ENCODE peak calls at places on chromosome 16, in ten cellular contexts. F, W, E, D, N, R, B, Y, K and I are unnamed samples.

GRCh38 chr16:642189-643049 is 791 bp downstream of the MCRIP2 start:
- DNase-seq in N (no peak), Y (peak), K (no peak), D (no peak), R (no peak), F (peak), W (no peak), E (peak), B (peak), I (no peak)

GRCh38 chr16:16096161-16096857 is 127.0 kb downstream of the ABCC6 start:
- DNase-seq in Y (no peak), F (peak), B (peak), D (peak), N (peak), K (peak), R (peak), W (peak), E (no peak), I (peak)

GRCh38 chr16:81600275-81600674 is 155.7 kb downstream of the CMIP start:
- DNase-seq in W (peak), Y (no peak), E (no peak), F (peak), N (no peak), R (peak), D (peak), B (no peak), K (peak), I (peak)

GRCh38 chr16:53052519-53053501 is at the start of gene CHD9NB:
- DNase-seq in F (peak), K (peak), Y (no peak), E (peak), D (peak), B (no peak), N (peak), R (peak), W (peak), I (peak)

GRCh38 chr16:85553436-85554113 is 59.5 kb upstream of the GSE1 start:
- DNase-seq in W (peak), D (peak), Y (peak), F (peak), E (peak), R (peak), B (peak), K (peak), N (no peak), I (peak)

GRCh38 chr16:50736448-50736847 is 5.4 kb upstream of the CYLD start:
- DNase-seq in B (no peak), E (no peak), K (no peak), F (no peak), R (no peak), N (no peak), W (no peak), Y (peak), D (no peak), I (no peak)

GRCh38 chr16:19219836-19220235 is 51.8 kb downstream of the SYT17 start:
- DNase-seq in Y (no peak), D (no peak), N (no peak), E (no peak), R (no peak), F (no peak), B (no peak), W (no peak), K (no peak), I (peak)

GRCh38 chr16:3953728-3954410 is 73.4 kb upstream of the CREBBP start:
- DNase-seq in D (no peak), E (no peak), K (no peak), F (no peak), W (no peak), R (no peak), N (no peak), Y (peak), B (no peak), I (no peak)

GRCh38 chr16:59593256-59593655 is 859.1 kb upstream of the GOT2 start:
- DNase-seq in R (peak), Y (no peak), B (no peak), D (peak), F (peak), K (peak), W (peak), N (peak), E (no peak), I (peak)

GRCh38 chr16:25868041-25868600 is 176.4 kb downstream of the HS3ST4 start:
- DNase-seq in E (no peak), F (no peak), Y (no peak), K (no peak), W (no peak), D (no peak), R (no peak), N (no peak), B (no peak), I (no peak)

GRCh38 chr16:27382187-27382855 is 19.7 kb upstream of the IL21R start:
- DNase-seq in F (no peak), D (no peak), E (no peak), Y (no peak), K (no peak), W (no peak), R (no peak), N (no peak), B (no peak), I (no peak)

GRCh38 chr16:20074089-20074956 is 633 bp upstream of the GPR139 start:
- DNase-seq in N (no peak), F (no peak), W (no peak), R (no peak), Y (no peak), B (peak), E (no peak), D (no peak), K (no peak), I (no peak)

GRCh38 chr16:53484542-53484941 is 18.5 kb downstream of the AKTIP start:
- DNase-seq in F (no peak), E (no peak), N (no peak), R (no peak), D (no peak), B (no peak), K (no peak), Y (no peak), W (no peak), I (no peak)

GRCh38 chr16:26240807-26241206 is 549.0 kb downstream of the HS3ST4 start:
- DNase-seq in F (no peak), Y (peak), W (no peak), E (no peak), R (no peak), N (no peak), K (no peak), D (no peak), B (no peak), I (no peak)

GRCh38 chr16:74999208-74999682 is 421 bp downstream of the ZNRF1 start:
- DNase-seq in E (peak), Y (peak), B (peak), F (peak), W (no peak), R (peak), K (peak), D (no peak), N (no peak), I (no peak)

GRCh38 chr16:31472559-31473203 is 729 bp downstream of the TGFB1I1 start:
- DNase-seq in D (peak), F (peak), B (peak), Y (peak), K (peak), N (peak), E (peak), W (peak), R (peak), I (peak)

GRCh38 chr16:54216268-54217187 is 70.1 kb downstream of the IRX3 start:
- DNase-seq in Y (no peak), B (no peak), E (no peak), D (no peak), R (peak), K (peak), W (peak), N (no peak), F (no peak), I (peak)

DNA sequence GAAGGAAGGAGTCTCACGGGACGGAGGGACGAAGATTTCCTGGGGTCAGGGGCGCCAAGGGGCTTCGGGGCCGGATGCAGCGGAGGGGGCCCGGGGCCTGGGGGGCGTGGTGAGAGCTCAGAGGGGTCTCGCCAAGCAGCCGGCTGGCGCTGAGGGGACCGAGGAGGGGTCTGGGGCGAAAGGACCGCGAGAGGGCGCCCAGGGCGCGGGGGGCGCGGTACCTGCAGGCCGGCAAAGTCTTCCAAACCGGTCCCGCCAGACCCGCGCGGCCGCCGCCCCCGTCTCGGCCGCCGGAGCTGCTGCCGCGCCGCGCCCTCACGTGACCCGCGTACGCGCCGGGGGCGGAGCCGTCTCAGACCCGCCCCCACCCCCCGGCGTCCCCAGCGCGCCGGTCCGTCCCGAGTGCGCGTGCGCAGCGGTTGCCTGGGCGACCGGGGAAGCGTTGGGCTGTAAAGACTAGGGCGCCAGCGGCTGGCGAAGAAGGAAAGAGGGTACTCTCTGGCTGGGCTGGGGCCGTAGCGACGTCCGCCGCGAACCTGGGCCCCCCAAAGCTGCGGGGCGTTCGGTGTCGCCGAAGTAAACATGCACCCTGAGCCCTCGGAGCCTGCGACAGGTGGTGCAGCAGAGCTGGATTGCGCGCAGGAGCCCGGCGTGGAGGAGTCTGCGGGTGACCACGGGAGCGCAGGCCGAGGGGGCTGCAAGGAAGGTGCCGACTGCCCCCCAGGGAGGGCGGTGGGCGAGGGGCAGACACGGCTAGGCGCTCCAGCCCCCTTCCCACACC is at the start of the genes DNAAF1 and HSDL1:
- DNase-seq in N (peak), E (peak), Y (peak), R (peak), D (peak), B (peak), F (peak), K (peak), W (peak), I (peak)
- TF ChIP-seq CTCF in N (peak), E (no peak), Y (peak), R (no peak), D (no peak), B (peak), F (no peak), K (no peak), W (no peak), I (no peak)

GRCh38 chr16:71808593-71809449 is at the start of gene AP1G1:
- DNase-seq in E (peak), B (peak), K (peak), N (peak), R (peak), D (peak), Y (peak), F (peak), W (peak), I (peak)
- H3K4me3 ChIP-seq in E (peak), B (peak), K (peak), N (peak), R (peak), D (peak), Y (peak), F (peak), W (peak), I (peak)

GRCh38 chr16:87227651-87228015 is 89.6 kb downstream of the C16orf95 start:
- DNase-seq in D (no peak), K (no peak), N (no peak), R (peak), B (peak), F (no peak), W (peak), Y (no peak), E (no peak), I (no peak)

GRCh38 chr16:87231295-87231694 is 85.9 kb downstream of the C16orf95 start:
- DNase-seq in B (no peak), Y (no peak), K (no peak), R (no peak), F (no peak), N (no peak), D (no peak), E (no peak), W (no peak), I (no peak)

GRCh38 chr16:87231911-87232310 is 85.3 kb downstream of the C16orf95 start:
- DNase-seq in N (no peak), Y (no peak), K (no peak), R (no peak), W (no peak), B (no peak), E (no peak), D (no peak), F (no peak), I (no peak)

GRCh38 chr16:87228363-87228762 is 88.8 kb downstream of the C16orf95 start:
- DNase-seq in K (no peak), D (no peak), B (no peak), F (no peak), Y (no peak), R (no peak), N (no peak), W (no peak), E (no peak), I (no peak)

GRCh38 chr16:87229230-87230192 is 87.7 kb downstream of the C16orf95 start:
- DNase-seq in N (no peak), R (peak), Y (no peak), K (no peak), F (no peak), W (no peak), D (peak), B (no peak), E (no peak), I (no peak)
- TF ChIP-seq CTCF in N (no peak), R (peak), Y (no peak), K (no peak), F (no peak), W (no peak), D (no peak), B (no peak), E (no peak), I (no peak)

GRCh38 chr16:7304932-7305331 is 27.7 kb upstream of the RBFOX1 start:
- DNase-seq in K (no peak), Y (no peak), F (no peak), N (no peak), E (no peak), D (no peak), R (no peak), W (no peak), B (no peak), I (no peak)

GRCh38 chr16:7303677-7304200 is 28.9 kb upstream of the RBFOX1 start:
- DNase-seq in B (peak), F (no peak), E (no peak), W (no peak), D (no peak), Y (no peak), N (no peak), R (no peak), K (no peak), I (no peak)

GRCh38 chr16:7303014-7303676 is 29.5 kb upstream of the RBFOX1 start:
- DNase-seq in K (no peak), W (no peak), N (no peak), R (no peak), Y (no peak), D (no peak), B (peak), F (no peak), E (no peak), I (no peak)

DNA sequence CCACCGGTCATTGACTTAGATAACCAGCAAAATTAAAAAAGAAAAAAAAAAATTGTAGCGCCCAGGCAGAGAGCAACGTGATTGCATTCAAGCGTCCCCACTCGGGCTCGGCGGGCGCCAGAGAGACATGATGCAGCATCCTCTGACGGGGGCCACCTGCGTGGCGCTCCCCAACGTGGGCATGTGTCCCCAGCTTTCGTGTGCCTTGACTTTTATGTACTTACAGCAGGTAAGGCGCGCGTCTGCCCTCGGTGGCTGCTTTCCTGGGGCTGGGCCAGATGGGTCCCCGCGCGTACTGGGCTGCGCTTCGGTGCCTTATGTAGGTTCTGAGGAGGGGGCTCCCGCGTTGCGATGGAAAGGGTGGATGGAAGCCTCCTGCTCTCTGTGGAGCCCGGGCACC is 28.4 kb upstream of the RBFOX1 start:
- DNase-seq in N (no peak), B (no peak), R (no peak), D (no peak), W (no peak), K (no peak), E (no peak), Y (no peak), F (no peak), I (no peak)
- H3K4me3 ChIP-seq in N (no peak), B (peak), R (no peak), D (no peak), W (no peak), K (no peak), E (no peak), Y (no peak), F (no peak), I (no peak)

GRCh38 chr16:17225551-17225950 is 245.2 kb downstream of the XYLT1 start:
- DNase-seq in W (peak), K (peak), F (no peak), B (no peak), E (no peak), D (no peak), R (no peak), N (no peak), Y (no peak), I (peak)

GRCh38 chr16:17223576-17223975 is 247.2 kb downstream of the XYLT1 start:
- DNase-seq in F (no peak), R (no peak), E (no peak), K (no peak), Y (no peak), D (no peak), W (no peak), B (no peak), N (no peak), I (no peak)

GRCh38 chr16:17224350-17224749 is 246.4 kb downstream of the XYLT1 start:
- DNase-seq in Y (no peak), B (no peak), E (no peak), R (no peak), W (no peak), F (no peak), D (no peak), K (no peak), N (no peak), I (no peak)

GRCh38 chr16:17222756-17223411 is 247.9 kb downstream of the XYLT1 start:
- DNase-seq in K (no peak), Y (no peak), R (no peak), N (no peak), B (peak), D (peak), F (no peak), W (no peak), E (no peak), I (no peak)

DNA sequence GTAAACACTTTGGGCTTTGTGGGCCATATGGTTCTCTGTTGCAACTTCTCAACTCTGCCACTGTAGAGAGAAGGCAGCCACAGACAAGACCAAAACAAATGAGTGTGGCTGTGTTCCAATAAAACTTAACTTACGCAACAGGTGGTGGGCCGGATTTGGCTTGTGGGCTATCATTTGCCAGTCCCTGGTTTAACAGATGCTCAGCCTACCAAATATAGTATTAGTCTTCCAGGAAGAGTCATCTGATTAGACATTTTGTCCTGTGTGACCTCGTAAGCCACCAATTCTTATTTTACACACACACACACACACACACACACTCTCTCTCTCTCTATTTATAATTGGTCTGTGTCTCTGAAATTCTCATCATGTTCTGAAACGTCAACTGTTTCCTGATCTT is 245.9 kb downstream of the XYLT1 start:
- DNase-seq in F (peak), W (peak), R (peak), N (peak), E (no peak), D (peak), Y (no peak), B (no peak), K (peak), I (peak)
- TF ChIP-seq CTCF in F (no peak), W (no peak), R (no peak), N (peak), E (no peak), D (no peak), Y (peak), B (no peak), K (peak), I (no peak)

GRCh38 chr16:55832788-55833583 is at the start of gene CES1:
- DNase-seq in F (no peak), D (no peak), E (no peak), R (no peak), K (no peak), W (peak), B (peak), N (no peak), Y (peak), I (no peak)
- H3K4me3 ChIP-seq in F (peak), D (no peak), E (no peak), R (no peak), K (no peak), W (peak), B (no peak), N (no peak), Y (peak), I (no peak)